ENCODE peak calls at places on chromosomes 6 and 20, in eight cellular contexts. One of them, this sample, is unnamed.

GRCh38 chr6:146546440-146546839 is 2.8 kb downstream of the RAB32 start:
- DNase-seq in hepatocyte: peak
- DNase-seq in SK-N-SH: no peak
- DNase-seq in neural progenitor cell: no peak
- DNase-seq in PC-3: peak
- DNase-seq in HCT116: no peak
- DNase-seq in OCI-LY7: no peak
- DNase-seq in GM23338: peak
- DNase-seq in this sample: no peak

GRCh38 chr6:26452631-26453030 is 5.1 kb upstream of the BTN2A1 start:
- DNase-seq in neural progenitor cell: no peak
- DNase-seq in PC-3: no peak
- DNase-seq in HCT116: no peak
- DNase-seq in GM23338: no peak
- DNase-seq in OCI-LY7: no peak
- DNase-seq in hepatocyte: no peak
- DNase-seq in SK-N-SH: no peak
- DNase-seq in this sample: no peak

GRCh38 chr20:4476903-4477302 is 244.8 kb upstream of the PRND start:
- DNase-seq in hepatocyte: no peak
- DNase-seq in neural progenitor cell: no peak
- DNase-seq in PC-3: no peak
- DNase-seq in OCI-LY7: no peak
- DNase-seq in HCT116: no peak
- DNase-seq in GM23338: no peak
- DNase-seq in SK-N-SH: no peak
- DNase-seq in this sample: no peak

GRCh38 chr20:41141153-41141815 is 3.9 kb downstream of the PLCG1 start:
- DNase-seq in GM23338: no peak
- DNase-seq in PC-3: no peak
- DNase-seq in hepatocyte: no peak
- DNase-seq in neural progenitor cell: no peak
- DNase-seq in SK-N-SH: peak
- DNase-seq in OCI-LY7: peak
- DNase-seq in HCT116: no peak
- DNase-seq in this sample: no peak

GRCh38 chr6:38396209-38396608 is 243.5 kb downstream of the BTBD9 start:
- DNase-seq in HCT116: no peak
- DNase-seq in hepatocyte: no peak
- DNase-seq in neural progenitor cell: no peak
- DNase-seq in GM23338: no peak
- DNase-seq in SK-N-SH: no peak
- DNase-seq in OCI-LY7: no peak
- DNase-seq in PC-3: peak
- DNase-seq in this sample: no peak

GRCh38 chr6:109801794-109802193 is 110.7 kb downstream of the FIG4 start:
- DNase-seq in hepatocyte: no peak
- DNase-seq in SK-N-SH: no peak
- DNase-seq in HCT116: no peak
- DNase-seq in OCI-LY7: no peak
- DNase-seq in PC-3: no peak
- DNase-seq in GM23338: no peak
- DNase-seq in neural progenitor cell: no peak
- DNase-seq in this sample: no peak

GRCh38 chr6:13432526-13433218 is 54.7 kb downstream of the GFOD1 start:
- DNase-seq in PC-3: no peak
- DNase-seq in neural progenitor cell: no peak
- DNase-seq in SK-N-SH: no peak
- DNase-seq in GM23338: no peak
- DNase-seq in OCI-LY7: no peak
- DNase-seq in hepatocyte: no peak
- DNase-seq in HCT116: no peak
- DNase-seq in this sample: no peak

GRCh38 chr6:106974337-106974998 is at the start of gene CD24:
- DNase-seq in PC-3: peak
- DNase-seq in hepatocyte: peak
- DNase-seq in HCT116: no peak
- DNase-seq in SK-N-SH: peak
- DNase-seq in GM23338: peak
- DNase-seq in neural progenitor cell: peak
- DNase-seq in OCI-LY7: peak
- DNase-seq in this sample: no peak

GRCh38 chr6:139373154-139373927 is 1.1 kb downstream of the CITED2 start:
- DNase-seq in neural progenitor cell: peak
- DNase-seq in HCT116: no peak
- DNase-seq in SK-N-SH: peak
- DNase-seq in OCI-LY7: peak
- DNase-seq in GM23338: peak
- DNase-seq in hepatocyte: peak
- DNase-seq in PC-3: peak
- DNase-seq in this sample: peak

GRCh38 chr6:109453594-109454482 is 1.7 kb downstream of the MICAL1 start:
- DNase-seq in neural progenitor cell: no peak
- DNase-seq in HCT116: no peak
- DNase-seq in GM23338: no peak
- DNase-seq in PC-3: no peak
- DNase-seq in OCI-LY7: peak
- DNase-seq in hepatocyte: no peak
- DNase-seq in SK-N-SH: peak
- DNase-seq in this sample: no peak

GRCh38 chr20:32007787-32008616 is 2.2 kb upstream of the CCM2L start:
- DNase-seq in neural progenitor cell: peak
- DNase-seq in HCT116: no peak
- DNase-seq in OCI-LY7: no peak
- DNase-seq in GM23338: peak
- DNase-seq in hepatocyte: no peak
- DNase-seq in SK-N-SH: no peak
- DNase-seq in PC-3: no peak
- DNase-seq in this sample: no peak

GRCh38 chr20:17652411-17652810 is 29.6 kb downstream of the RRBP1 start:
- DNase-seq in GM23338: no peak
- DNase-seq in SK-N-SH: no peak
- DNase-seq in neural progenitor cell: no peak
- DNase-seq in hepatocyte: no peak
- DNase-seq in OCI-LY7: no peak
- DNase-seq in PC-3: no peak
- DNase-seq in HCT116: no peak
- DNase-seq in this sample: no peak

GRCh38 chr20:23634044-23634801 is 3.5 kb downstream of the CST3 start:
- DNase-seq in hepatocyte: no peak
- DNase-seq in GM23338: no peak
- DNase-seq in PC-3: no peak
- DNase-seq in OCI-LY7: no peak
- DNase-seq in neural progenitor cell: no peak
- DNase-seq in HCT116: no peak
- DNase-seq in SK-N-SH: no peak
- DNase-seq in this sample: no peak

DNA sequence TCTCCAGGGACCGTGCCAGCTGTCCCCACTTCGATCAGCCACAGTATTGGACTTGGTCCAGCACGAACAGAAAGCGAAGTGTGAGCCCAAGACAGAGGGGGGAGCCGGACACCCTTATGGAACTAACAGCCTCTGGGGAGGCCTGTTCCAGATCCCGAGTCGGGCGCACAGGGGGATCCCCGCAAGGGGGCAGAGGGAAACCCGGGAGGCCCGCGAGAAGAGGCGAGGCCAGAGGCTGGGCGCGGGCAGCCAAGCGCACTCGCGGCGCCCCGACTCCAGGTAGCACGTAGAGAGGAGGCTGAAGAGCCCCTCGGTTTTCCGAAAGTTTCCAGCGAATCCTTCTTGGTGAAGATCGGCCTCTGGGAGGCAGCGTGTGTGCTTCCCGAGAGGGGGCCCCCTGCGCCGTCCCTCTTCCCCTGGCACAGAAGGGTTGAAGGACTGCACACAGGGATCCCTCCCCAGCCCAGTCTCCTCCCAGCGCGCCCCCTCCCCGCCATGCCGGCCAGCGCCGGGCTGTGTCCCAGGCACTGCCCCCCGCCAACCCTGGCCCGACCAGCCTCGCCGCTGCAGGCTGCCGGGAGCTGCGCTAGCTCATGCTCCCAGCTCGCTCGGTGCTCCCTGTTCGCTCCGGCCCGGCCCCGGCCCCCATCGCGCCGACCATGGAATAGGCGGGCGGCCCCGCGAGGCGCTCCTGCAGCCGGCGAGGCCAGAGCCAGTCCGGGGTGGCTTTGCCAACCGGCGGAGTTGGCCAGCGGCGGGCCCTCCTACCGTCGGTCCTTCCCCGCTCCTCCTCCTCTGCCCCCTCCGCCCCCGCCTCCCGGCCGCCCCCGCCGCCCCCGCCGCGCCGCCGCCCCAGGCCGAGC is 550 bp upstream of the SLC24A3 start:
- DNase-seq in SK-N-SH: peak
- DNase-seq in PC-3: no peak
- DNase-seq in OCI-LY7: no peak
- DNase-seq in neural progenitor cell: peak
- DNase-seq in hepatocyte: peak
- DNase-seq in GM23338: peak
- DNase-seq in HCT116: no peak
- DNase-seq in this sample: no peak
- TF ChIP-seq CTCF in SK-N-SH: no peak
- TF ChIP-seq CTCF in PC-3: no peak
- TF ChIP-seq CTCF in OCI-LY7: no peak
- TF ChIP-seq CTCF in neural progenitor cell: no peak
- TF ChIP-seq CTCF in hepatocyte: no peak
- TF ChIP-seq CTCF in GM23338: peak
- TF ChIP-seq CTCF in HCT116: no peak
- TF ChIP-seq CTCF in this sample: no peak

GRCh38 chr6:1995521-1996110 is 249.8 kb downstream of the GMDS start:
- DNase-seq in HCT116: peak
- DNase-seq in OCI-LY7: peak
- DNase-seq in GM23338: peak
- DNase-seq in PC-3: no peak
- DNase-seq in SK-N-SH: no peak
- DNase-seq in neural progenitor cell: no peak
- DNase-seq in hepatocyte: no peak
- DNase-seq in this sample: no peak

GRCh38 chr6:1991332-1991878 is 254.0 kb downstream of the GMDS start:
- DNase-seq in OCI-LY7: no peak
- DNase-seq in GM23338: no peak
- DNase-seq in HCT116: no peak
- DNase-seq in PC-3: no peak
- DNase-seq in hepatocyte: no peak
- DNase-seq in neural progenitor cell: no peak
- DNase-seq in SK-N-SH: no peak
- DNase-seq in this sample: no peak

GRCh38 chr6:1988843-1989242 is 256.6 kb downstream of the GMDS start:
- DNase-seq in hepatocyte: no peak
- DNase-seq in OCI-LY7: no peak
- DNase-seq in neural progenitor cell: peak
- DNase-seq in HCT116: no peak
- DNase-seq in GM23338: no peak
- DNase-seq in SK-N-SH: no peak
- DNase-seq in PC-3: no peak
- DNase-seq in this sample: no peak

GRCh38 chr6:1997702-1998101 is 247.7 kb downstream of the GMDS start:
- DNase-seq in hepatocyte: no peak
- DNase-seq in SK-N-SH: no peak
- DNase-seq in neural progenitor cell: no peak
- DNase-seq in GM23338: no peak
- DNase-seq in OCI-LY7: no peak
- DNase-seq in PC-3: no peak
- DNase-seq in HCT116: no peak
- DNase-seq in this sample: no peak

GRCh38 chr6:1993049-1993448 is 252.4 kb downstream of the GMDS start:
- DNase-seq in GM23338: no peak
- DNase-seq in PC-3: peak
- DNase-seq in neural progenitor cell: no peak
- DNase-seq in HCT116: no peak
- DNase-seq in OCI-LY7: no peak
- DNase-seq in SK-N-SH: no peak
- DNase-seq in hepatocyte: no peak
- DNase-seq in this sample: no peak
- TF ChIP-seq EZH2phosphoT487 in GM23338: no peak
- TF ChIP-seq EZH2phosphoT487 in PC-3: no peak
- TF ChIP-seq EZH2phosphoT487 in neural progenitor cell: no peak
- TF ChIP-seq EZH2phosphoT487 in HCT116: no peak
- TF ChIP-seq EZH2phosphoT487 in OCI-LY7: no peak
- TF ChIP-seq EZH2phosphoT487 in SK-N-SH: no peak
- TF ChIP-seq EZH2phosphoT487 in hepatocyte: no peak
- TF ChIP-seq EZH2phosphoT487 in this sample: no peak

GRCh38 chr6:3147914-3148757 is 9.2 kb downstream of the TUBB2A start:
- DNase-seq in HCT116: no peak
- DNase-seq in SK-N-SH: no peak
- DNase-seq in OCI-LY7: no peak
- DNase-seq in neural progenitor cell: no peak
- DNase-seq in hepatocyte: no peak
- DNase-seq in GM23338: no peak
- DNase-seq in PC-3: no peak
- DNase-seq in this sample: no peak
- TF ChIP-seq CTCF in HCT116: peak
- TF ChIP-seq CTCF in SK-N-SH: no peak
- TF ChIP-seq CTCF in OCI-LY7: peak
- TF ChIP-seq CTCF in neural progenitor cell: peak
- TF ChIP-seq CTCF in hepatocyte: no peak
- TF ChIP-seq CTCF in GM23338: peak
- TF ChIP-seq CTCF in PC-3: peak
- TF ChIP-seq CTCF in this sample: no peak

GRCh38 chr6:33671381-33672072 is 40.0 kb downstream of the UQCC2 start:
- DNase-seq in HCT116: no peak
- DNase-seq in GM23338: no peak
- DNase-seq in OCI-LY7: no peak
- DNase-seq in PC-3: no peak
- DNase-seq in neural progenitor cell: no peak
- DNase-seq in hepatocyte: no peak
- DNase-seq in SK-N-SH: no peak
- DNase-seq in this sample: no peak

GRCh38 chr6:33668914-33669313 is 42.6 kb downstream of the UQCC2 start:
- DNase-seq in hepatocyte: peak
- DNase-seq in SK-N-SH: no peak
- DNase-seq in HCT116: no peak
- DNase-seq in PC-3: peak
- DNase-seq in GM23338: no peak
- DNase-seq in OCI-LY7: peak
- DNase-seq in neural progenitor cell: no peak
- DNase-seq in this sample: no peak

GRCh38 chr6:33672808-33673207 is 38.7 kb downstream of the UQCC2 start:
- DNase-seq in OCI-LY7: peak
- DNase-seq in PC-3: peak
- DNase-seq in neural progenitor cell: peak
- DNase-seq in SK-N-SH: peak
- DNase-seq in GM23338: peak
- DNase-seq in hepatocyte: peak
- DNase-seq in HCT116: no peak
- DNase-seq in this sample: no peak

GRCh38 chr6:33670086-33670660 is 41.3 kb downstream of the UQCC2 start:
- DNase-seq in PC-3: no peak
- DNase-seq in neural progenitor cell: no peak
- DNase-seq in GM23338: no peak
- DNase-seq in HCT116: no peak
- DNase-seq in SK-N-SH: no peak
- DNase-seq in hepatocyte: no peak
- DNase-seq in OCI-LY7: no peak
- DNase-seq in this sample: no peak

DNA sequence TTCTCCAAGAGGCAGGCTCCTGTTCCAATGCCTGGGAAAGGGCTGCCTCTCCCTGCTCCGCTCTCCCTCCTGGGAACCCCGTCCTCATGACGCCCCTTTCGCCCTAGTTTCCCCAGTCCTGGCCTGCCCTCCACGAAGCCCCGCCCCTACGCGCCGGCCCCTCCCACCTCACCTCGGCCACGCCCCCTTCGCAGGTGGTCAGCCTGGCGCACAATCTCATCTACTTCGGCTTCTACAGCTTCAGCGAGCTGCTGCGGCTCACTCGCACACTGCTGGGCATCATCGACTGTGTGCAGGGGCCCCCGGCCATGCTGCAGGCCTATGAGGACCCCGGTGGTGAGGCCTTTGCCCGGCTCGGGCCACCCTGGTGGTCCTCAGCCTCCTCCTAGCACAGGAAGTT is 40.5 kb downstream of the UQCC2 start:
- DNase-seq in neural progenitor cell: peak
- DNase-seq in SK-N-SH: no peak
- DNase-seq in hepatocyte: no peak
- DNase-seq in HCT116: no peak
- DNase-seq in GM23338: peak
- DNase-seq in OCI-LY7: no peak
- DNase-seq in PC-3: no peak
- DNase-seq in this sample: no peak
- TF ChIP-seq EZH2phosphoT487 in neural progenitor cell: no peak
- TF ChIP-seq EZH2phosphoT487 in SK-N-SH: no peak
- TF ChIP-seq EZH2phosphoT487 in hepatocyte: no peak
- TF ChIP-seq EZH2phosphoT487 in HCT116: no peak
- TF ChIP-seq EZH2phosphoT487 in GM23338: no peak
- TF ChIP-seq EZH2phosphoT487 in OCI-LY7: no peak
- TF ChIP-seq EZH2phosphoT487 in PC-3: no peak
- TF ChIP-seq EZH2phosphoT487 in this sample: no peak

This sample was measured in MM.1S.